ENCODE peak calls at places on chromosomes 7 and 10, in ten cellular contexts. H, L, O, E, A, G, S, C, Y and Z are unnamed samples.

GRCh38 chr10:71347587-71348395 is 28.7 kb downstream of the SLC29A3 start:
- DNase-seq in E (no peak), C (no peak), A (no peak), O (no peak), L (no peak), Y (no peak), H (no peak), G (no peak), S (no peak), Z (no peak)

GRCh38 chr7:79610301-79610700 is 156.8 kb upstream of the MAGI2 start:
- DNase-seq in E (peak; percentile 64), H (no peak), Y (no peak), L (no peak), S (no peak), A (no peak), O (no peak), C (no peak), G (no peak), Z (no peak)

GRCh38 chr10:11655839-11656238 is 44.4 kb upstream of the USP6NL start:
- DNase-seq in Y (no peak), S (no peak), G (no peak), O (no peak), H (no peak), C (no peak), L (no peak), A (no peak), E (no peak), Z (no peak)

GRCh38 chr7:128946936-128947830 is 9.5 kb downstream of the IRF5 start:
- DNase-seq in L (no peak), S (no peak), A (no peak), O (no peak), G (no peak), E (no peak), H (peak; percentile 69), C (no peak), Y (no peak), Z (peak; percentile 34)

GRCh38 chr10:72697711-72698110 is 5.8 kb downstream of the MCU start:
- DNase-seq in H (no peak), G (no peak), S (no peak), Y (no peak), C (no peak), A (no peak), L (no peak), O (no peak), E (peak; percentile 44), Z (no peak)

GRCh38 chr7:80453699-80454340 is 58.0 kb downstream of the GNAT3 start:
- DNase-seq in G (no peak), H (peak; percentile 31), O (no peak), Y (no peak), S (no peak), C (peak; percentile 51), L (no peak), A (no peak), E (peak; percentile 55), Z (no peak)

GRCh38 chr10:5948999-5949759 is 28.2 kb downstream of the IL15RA start:
- DNase-seq in A (no peak), O (peak; percentile 12), Y (no peak), H (peak; percentile 86), C (peak; percentile 68), S (no peak), L (peak; percentile 77), G (peak; percentile 59), E (peak; percentile 83), Z (peak; percentile 52)

GRCh38 chr10:100148353-100149211 is 37.2 kb downstream of the ERLIN1 start:
- DNase-seq in O (peak; percentile 27), L (no peak), G (no peak), C (no peak), S (no peak), E (peak; percentile 3), H (no peak), A (no peak), Y (no peak), Z (no peak)

GRCh38 chr10:111275091-111275490 is 198.3 kb downstream of the ADRA2A start:
- DNase-seq in C (no peak), G (no peak), E (no peak), O (no peak), S (no peak), L (no peak), H (no peak), A (no peak), Y (no peak), Z (no peak)

GRCh38 chr10:67790534-67791408 is 47.2 kb downstream of the DNAJC12 start:
- DNase-seq in A (no peak), Y (no peak), H (no peak), C (peak; percentile 5), L (no peak), G (no peak), O (peak; percentile 64), E (peak; percentile 73), S (peak; percentile 53), Z (peak; percentile 38)

GRCh38 chr10:132325969-132326889 is 5.8 kb upstream of the LRRC27 start:
- DNase-seq in G (no peak), A (no peak), C (peak; percentile 27), H (no peak), L (no peak), O (no peak), Y (no peak), E (no peak), S (no peak), Z (no peak)

GRCh38 chr10:72593963-72594362 is 31.9 kb downstream of the MICU1 start:
- DNase-seq in L (no peak), H (no peak), S (no peak), O (no peak), Y (no peak), G (no peak), C (no peak), E (peak; percentile 8), A (no peak), Z (no peak)

GRCh38 chr7:101816499-101817030 is 861 bp upstream of the CUX1 start:
- DNase-seq in C (peak; percentile 49), O (peak; percentile 33), Y (peak; percentile 38), H (no peak), L (no peak), G (peak; percentile 51), E (peak; percentile 55), A (peak; percentile 14), S (peak; percentile 70), Z (peak; percentile 44)

GRCh38 chr7:30926323-30926722 is 14.7 kb downstream of the AQP1 start:
- DNase-seq in O (no peak), G (no peak), L (peak; percentile 41), H (no peak), S (no peak), A (no peak), C (peak; percentile 89), E (no peak), Y (no peak), Z (no peak)

GRCh38 chr7:102841290-102841689 is 71.5 kb upstream of the LRRC17 start:
- DNase-seq in C (no peak), A (no peak), E (peak; percentile 60), O (no peak), H (no peak), Y (no peak), S (no peak), G (no peak), L (no peak), Z (no peak)

GRCh38 chr10:63628526-63629362 is 107.5 kb downstream of the REEP3 start:
- DNase-seq in A (no peak), E (peak; percentile 70), C (peak; percentile 72), O (no peak), H (peak; percentile 64), S (peak; percentile 80), Y (no peak), G (peak; percentile 68), L (peak; percentile 76), Z (peak; percentile 25)

GRCh38 chr7:24213311-24213710 is 70.7 kb upstream of the NPY start:
- DNase-seq in S (no peak), Y (no peak), C (no peak), O (no peak), E (no peak), H (no peak), A (no peak), L (no peak), G (no peak), Z (no peak)

GRCh38 chr7:91424372-91424771 is 160.1 kb downstream of the FZD1 start:
- DNase-seq in Y (no peak), S (no peak), G (no peak), C (no peak), A (no peak), O (no peak), H (peak; percentile 72), L (no peak), E (no peak), Z (no peak)

GRCh38 chr7:55827577-55827976 is 35.0 kb downstream of the SEPTIN14 start:
- DNase-seq in O (no peak), L (no peak), C (no peak), G (no peak), E (no peak), S (no peak), Y (no peak), H (no peak), A (no peak), Z (no peak)